ENCODE peak calls at places on chromosomes 12 and 14, in four cellular contexts. V, J, M and U are unnamed samples. For H3K4me1, the result is how much of the 10 kb centered on the place peaks cover.

GRCh38 chr14:23443881-23444280 is 8.4 kb upstream of the MYH7 start:
- DNase-seq in V (no peak), J (no peak), M (no peak), U (no peak)

GRCh38 chr12:66964629-66965028 is 285.8 kb upstream of the GRIP1 start:
- DNase-seq in V (no peak), J (no peak), M (peak), U (no peak)

GRCh38 chr14:87628129-87628528 is 364.9 kb downstream of the GALC start:
- DNase-seq in V (peak), J (no peak), M (no peak), U (no peak)

GRCh38 chr14:50766338-50766886 is 64.5 kb downstream of the NIN start:
- DNase-seq in V (no peak), J (no peak), M (no peak), U (peak)

GRCh38 chr14:84482256-84483071 is 1047.5 kb upstream of the FLRT2 start:
- DNase-seq in V (no peak), J (no peak), M (no peak), U (no peak)

GRCh38 chr12:47868552-47869031 is 36.2 kb downstream of the VDR start:
- DNase-seq in V (no peak), J (no peak), M (no peak), U (no peak)

GRCh38 chr14:86777950-86778602 is 1214.9 kb downstream of the GALC start:
- DNase-seq in V (no peak), J (no peak), M (no peak), U (no peak)

GRCh38 chr12:14937689-14938088 is 648 bp downstream of the ERP27 start:
- DNase-seq in V (no peak), J (no peak), M (no peak), U (no peak)

GRCh38 chr12:89162704-89163261 is 189.5 kb downstream of the DUSP6 start:
- DNase-seq in V (peak), J (peak), M (no peak), U (peak)

GRCh38 chr12:6280672-6281071 is 29.8 kb upstream of the PLEKHG6 start:
- DNase-seq in V (no peak), J (peak), M (no peak), U (no peak)

GRCh38 chr12:103470664-103471063 is 25.1 kb downstream of the C12orf42 start:
- DNase-seq in V (no peak), J (no peak), M (no peak), U (no peak)

GRCh38 chr12:69059465-69060457 is 126.8 kb upstream of the CPM start:
- DNase-seq in V (no peak), J (no peak), M (no peak), U (no peak)

GRCh38 chr12:25992026-25992782 is 33.7 kb downstream of the RASSF8 start:
- DNase-seq in V (no peak), J (no peak), M (no peak), U (no peak)

GRCh38 chr12:113048716-113049127 is 7.8 kb upstream of the DTX1 start:
- DNase-seq in V (no peak), J (no peak), M (peak), U (no peak)

GRCh38 chr14:21866479-21866878 is 192.9 kb upstream of the OR4E1 start:
- DNase-seq in V (no peak), J (no peak), M (no peak), U (no peak)

GRCh38 chr12:76026643-76027063 is 4.9 kb downstream of the PHLDA1 start:
- DNase-seq in V (no peak), J (no peak), M (no peak), U (no peak)

GRCh38 chr14:100737526-100737925 is 10.8 kb downstream of the DLK1 start:
- DNase-seq in V (no peak), J (peak), M (no peak), U (peak)

GRCh38 chr14:77603654-77604270 is 12.7 kb downstream of the SPTLC2 start:
- DNase-seq in V (no peak), J (no peak), M (no peak), U (no peak)

GRCh38 chr12:67634167-67634793 is 14.3 kb upstream of the DYRK2 start:
- DNase-seq in V (no peak), J (no peak), M (no peak), U (no peak)

GRCh38 chr14:54591461-54592245 is 24.7 kb downstream of the SAMD4A start:
- DNase-seq in V (no peak), J (no peak), M (no peak), U (no peak)

GRCh38 chr12:86713121-86713520 is 456.9 kb upstream of the MGAT4C start:
- DNase-seq in V (no peak), J (no peak), M (no peak), U (no peak)

GRCh38 chr14:99249389-99249788 is 22.6 kb downstream of the BCL11B start:
- DNase-seq in V (no peak), J (no peak), M (no peak), U (no peak)

GRCh38 chr14:57854571-57854970 is 11.3 kb downstream of the SLC35F4 start:
- DNase-seq in V (no peak), J (no peak), M (no peak), U (no peak)

GRCh38 chr14:23054000-23054811 is 3.1 kb downstream of the CDH24 start:
- DNase-seq in V (no peak), J (peak), M (peak), U (no peak)

GRCh38 chr12:25884920-25885234 is 73.6 kb upstream of the RASSF8 start:
- DNase-seq in V (no peak), J (no peak), M (no peak), U (no peak)

GRCh38 chr12:122974892-122975789 is at the start of gene OGFOD2:
- DNase-seq in V (peak), J (peak), M (peak), U (peak)
- H3K4me1 ChIP-seq in V (under half), J (half or more), M (under half), U (under half)

GRCh38 chr14:34220921-34221320 is 241.1 kb downstream of the SPTSSA start:
- DNase-seq in V (no peak), J (no peak), M (no peak), U (no peak)

GRCh38 chr14:34222867-34223266 is 239.2 kb downstream of the SPTSSA start:
- DNase-seq in V (no peak), J (no peak), M (no peak), U (no peak)

GRCh38 chr14:34224221-34224620 is 237.8 kb downstream of the SPTSSA start:
- DNase-seq in V (no peak), J (no peak), M (no peak), U (no peak)

GRCh38 chr14:34222122-34222521 is 239.9 kb downstream of the SPTSSA start:
- DNase-seq in V (no peak), J (no peak), M (no peak), U (no peak)

GRCh38 chr14:34223302-34224150 is 238.5 kb downstream of the SPTSSA start:
- DNase-seq in V (no peak), J (no peak), M (no peak), U (no peak)
- H3K4me1 ChIP-seq in V (under half), J (under half), M (under half), U (under half)

GRCh38 chr12:116726749-116727148 is 11.1 kb downstream of the SPRING1 start:
- DNase-seq in V (no peak), J (no peak), M (no peak), U (no peak)
- H3K4me1 ChIP-seq in V (under half), J (under half), M (under half), U (under half)

GRCh38 chr12:57146092-57146491 is 1.3 kb downstream of the LRP1-AS start:
- DNase-seq in V (no peak), J (no peak), M (no peak), U (no peak)

GRCh38 chr12:57146925-57147640 is at the start of gene LRP1-AS:
- DNase-seq in V (no peak), J (no peak), M (no peak), U (no peak)

GRCh38 chr12:57143454-57143853 is 4.0 kb downstream of the LRP1-AS start:
- DNase-seq in V (no peak), J (no peak), M (peak), U (no peak)

GRCh38 chr12:57147641-57147944 is 174 bp upstream of the LRP1-AS start:
- DNase-seq in V (no peak), J (no peak), M (no peak), U (no peak)

GRCh38 chr12:57145460-57146059 is 1.9 kb downstream of the LRP1-AS start:
- DNase-seq in V (no peak), J (no peak), M (no peak), U (no peak)
- H3K4me1 ChIP-seq in V (under half), J (half or more), M (under half), U (half or more)

GRCh38 chr12:46082473-46082872 is 92.1 kb upstream of the SCAF11 start:
- DNase-seq in V (no peak), J (no peak), M (no peak), U (no peak)
- H3K4me1 ChIP-seq in V (under half), J (under half), M (under half), U (under half)

DNA sequence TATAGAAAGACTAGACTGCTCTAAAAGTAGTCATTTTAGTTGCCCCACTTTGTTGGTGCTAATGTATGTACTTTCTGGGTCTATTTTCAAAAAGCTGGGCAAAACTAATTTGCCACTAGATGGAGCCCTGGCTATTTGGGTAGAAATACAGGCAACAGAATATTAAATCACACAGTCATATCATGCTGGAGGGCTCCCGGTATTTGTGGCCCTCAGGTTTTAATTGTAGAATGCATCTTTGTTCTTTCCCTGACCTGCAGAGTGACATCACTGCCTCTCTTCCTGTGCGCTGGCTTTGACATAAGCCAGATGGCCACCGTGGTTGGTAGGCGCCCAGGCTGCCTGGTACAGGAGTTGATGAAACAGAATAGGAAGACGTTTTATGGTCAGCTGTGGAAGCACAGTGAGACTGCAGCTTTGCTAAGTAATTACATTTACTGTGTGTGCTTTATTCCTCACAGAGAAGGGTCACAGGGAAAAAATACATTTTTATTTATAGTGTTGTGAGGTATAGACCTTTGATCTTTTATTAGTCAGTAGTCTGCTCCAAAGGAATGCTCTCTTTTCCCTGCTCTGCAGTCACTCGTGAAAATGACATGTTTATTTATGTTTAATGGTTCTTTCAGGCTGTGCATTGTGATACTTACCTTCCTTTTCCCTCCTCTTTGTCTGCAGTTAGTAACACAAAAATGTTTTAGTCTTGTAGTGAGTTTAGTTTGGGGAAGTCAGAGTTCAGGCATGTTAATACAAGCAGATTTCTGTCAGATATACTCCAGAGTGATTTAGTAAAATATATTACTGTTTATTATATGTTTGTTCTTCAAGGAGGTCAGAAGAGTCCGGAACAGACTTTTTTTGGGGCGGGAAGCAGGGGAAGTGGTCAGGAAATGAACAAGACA is 28.4 kb downstream of the MSRB3 start:
- DNase-seq in V (no peak), J (no peak), M (no peak), U (no peak)
- H3K4me1 ChIP-seq in V (under half), J (half or more), M (under half), U (under half)

GRCh38 chr12:92186038-92186470 is 40.4 kb upstream of the BTG1 start:
- DNase-seq in V (no peak), J (no peak), M (peak), U (no peak)

GRCh38 chr12:92191061-92191460 is 45.4 kb upstream of the BTG1 start:
- DNase-seq in V (no peak), J (no peak), M (no peak), U (no peak)

GRCh38 chr12:92185052-92185451 is 39.4 kb upstream of the BTG1 start:
- DNase-seq in V (no peak), J (no peak), M (peak), U (no peak)

GRCh38 chr12:92192361-92192760 is 46.7 kb upstream of the BTG1 start:
- DNase-seq in V (no peak), J (no peak), M (no peak), U (no peak)

GRCh38 chr12:92188517-92189188 is 43.0 kb upstream of the BTG1 start:
- DNase-seq in V (no peak), J (no peak), M (no peak), U (no peak)
- H3K4me1 ChIP-seq in V (under half), J (under half), M (under half), U (under half)

GRCh38 chr12:94191023-94191422 is 42.6 kb downstream of the PLXNC1 start:
- DNase-seq in V (no peak), J (no peak), M (no peak), U (no peak)

GRCh38 chr12:94193168-94193567 is 44.8 kb downstream of the PLXNC1 start:
- DNase-seq in V (no peak), J (no peak), M (no peak), U (no peak)

GRCh38 chr12:94193623-94194022 is 45.2 kb downstream of the PLXNC1 start:
- DNase-seq in V (no peak), J (no peak), M (no peak), U (no peak)

GRCh38 chr12:94192506-94192905 is 44.1 kb downstream of the PLXNC1 start:
- DNase-seq in V (no peak), J (no peak), M (no peak), U (no peak)

DNA sequence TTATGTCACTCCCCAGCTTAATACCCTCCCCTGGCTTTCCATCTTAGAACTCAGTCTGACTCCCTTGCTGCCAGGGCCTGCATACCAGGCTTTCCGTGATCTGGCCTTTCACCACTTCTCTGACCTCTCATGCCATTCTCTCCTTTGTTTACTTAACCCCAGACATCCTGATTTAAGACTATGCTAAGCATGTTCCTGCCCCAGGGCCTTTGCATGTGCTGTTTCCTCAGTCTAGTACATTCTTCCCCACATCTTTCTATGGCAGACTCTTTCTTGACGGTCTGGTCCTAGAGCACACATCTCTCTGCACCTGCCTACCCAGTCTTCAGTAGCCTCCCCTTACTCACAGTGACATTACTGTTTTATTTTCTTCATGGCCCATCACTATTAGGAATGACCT is 42.2 kb downstream of the PLXNC1 start:
- DNase-seq in V (no peak), J (no peak), M (no peak), U (no peak)
- H3K4me1 ChIP-seq in V (under half), J (under half), M (under half), U (under half)

DNA sequence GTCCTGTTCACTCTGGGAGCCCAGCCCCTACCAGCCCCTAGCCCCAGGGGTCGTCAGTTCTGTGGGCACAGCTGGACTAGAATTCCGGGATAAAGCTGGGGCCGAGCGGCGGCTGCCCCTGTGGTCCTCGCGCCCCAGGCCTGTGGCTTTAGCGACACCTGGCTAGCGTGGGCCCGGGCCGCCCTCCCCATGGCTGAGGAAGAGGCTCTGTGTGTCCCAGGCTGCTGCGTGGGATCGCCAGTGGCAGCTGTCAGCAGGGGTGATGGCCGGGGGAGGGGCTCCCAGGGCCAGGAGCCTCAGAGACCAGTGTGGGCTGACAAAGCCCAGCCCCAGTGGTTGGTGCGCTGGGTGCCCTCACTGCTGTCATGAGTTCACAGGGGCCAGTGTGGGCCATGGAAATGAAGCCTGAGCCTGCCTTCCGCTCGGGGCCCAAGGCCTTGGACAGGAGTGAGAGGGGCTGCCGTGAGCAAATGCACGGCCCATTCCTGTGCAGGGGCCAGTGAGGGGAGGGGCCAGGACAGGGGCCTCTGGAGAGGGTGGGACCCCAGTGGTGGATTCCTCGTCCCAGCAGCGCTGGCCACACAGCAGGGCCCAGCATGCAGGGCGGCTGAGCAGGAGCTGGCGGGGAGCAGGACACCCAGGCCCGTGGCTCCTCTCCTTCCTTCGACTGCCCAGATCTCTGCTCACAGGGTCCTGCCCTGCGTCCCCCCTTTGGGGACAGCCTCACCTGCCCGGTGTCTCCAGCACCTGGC is 11.4 kb downstream of the FBRSL1 start:
- DNase-seq in V (no peak), J (no peak), M (no peak), U (no peak)
- H3K4me1 ChIP-seq in V (under half), J (half or more), M (under half), U (under half)

DNA sequence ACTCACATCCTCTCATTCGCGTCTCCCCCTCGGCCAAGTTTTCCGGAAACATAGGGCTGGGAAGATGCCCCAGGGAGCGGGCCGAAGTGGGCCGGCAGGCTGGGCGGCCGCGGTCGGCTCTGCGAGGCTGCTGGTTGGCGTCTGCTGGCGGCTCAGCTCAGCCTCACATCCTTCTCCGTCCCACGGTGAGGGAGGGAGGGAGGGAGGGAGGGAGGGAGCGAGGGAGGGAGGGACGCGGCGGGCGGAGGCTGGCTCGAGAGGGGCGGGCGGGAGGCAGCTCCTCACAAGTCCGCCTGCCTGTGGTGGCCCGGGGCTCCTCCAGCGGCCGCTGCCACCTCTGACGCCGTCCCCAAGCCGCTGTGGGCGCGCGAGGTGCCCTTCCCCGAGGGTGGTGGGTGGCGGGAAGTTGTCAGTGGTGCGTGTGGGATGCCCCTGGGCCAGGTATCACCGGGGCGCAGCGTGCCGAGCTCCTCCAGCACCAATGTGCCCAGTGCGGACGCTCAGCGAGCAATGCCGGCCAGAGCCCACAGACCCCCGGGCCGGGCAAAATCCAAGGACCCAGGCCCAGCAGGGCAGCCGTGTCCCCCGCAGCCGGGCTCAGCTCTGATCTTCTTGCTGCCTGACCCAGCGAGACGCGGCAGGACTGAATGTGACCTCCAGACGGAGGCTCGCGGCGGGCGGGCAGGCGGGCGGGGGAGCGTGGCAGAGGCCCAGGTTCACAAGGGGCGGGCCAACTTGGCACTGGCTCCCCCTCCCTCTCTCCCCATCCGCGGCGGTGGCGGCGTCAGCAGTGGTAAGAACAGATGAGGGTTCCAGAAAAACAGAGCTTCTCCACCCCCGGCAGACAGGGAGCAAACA is 94.0 kb downstream of the RFLNA start:
- DNase-seq in V (peak), J (peak), M (peak), U (peak)
- H3K4me1 ChIP-seq in V (under half), J (half or more), M (under half), U (under half)